ENCODE peak calls at places on chromosomes 16 and 17, in eight cellular contexts. One of them, this sample, is unnamed.

GRCh38 chr16:83733301-83733700 is 74.5 kb upstream of the HSBP1 start:
- DNase-seq in Panc1: no peak
- DNase-seq in GM12878: no peak
- DNase-seq in K562: no peak
- DNase-seq in HepG2: no peak
- DNase-seq in SK-N-SH: no peak
- DNase-seq in GM23338: no peak
- DNase-seq in HCT116: no peak
- DNase-seq in this sample: no peak

GRCh38 chr17:61451538-61452300 is 503 bp upstream of the TBX4 start:
- DNase-seq in Panc1: no peak
- DNase-seq in GM23338: peak; percentile 64
- DNase-seq in HCT116: no peak
- DNase-seq in K562: no peak
- DNase-seq in SK-N-SH: no peak
- DNase-seq in HepG2: no peak
- DNase-seq in GM12878: no peak
- DNase-seq in this sample: no peak

GRCh38 chr17:39702901-39703893 is 3.3 kb downstream of the ERBB2 start:
- DNase-seq in HepG2: peak; percentile 77
- DNase-seq in GM12878: peak; percentile 25
- DNase-seq in Panc1: peak; percentile 43
- DNase-seq in K562: no peak
- DNase-seq in GM23338: no peak
- DNase-seq in SK-N-SH: no peak
- DNase-seq in HCT116: no peak
- DNase-seq in this sample: no peak

GRCh38 chr16:12311309-12311708 is 334.8 kb downstream of the SNX29 start:
- DNase-seq in Panc1: no peak
- DNase-seq in K562: no peak
- DNase-seq in GM12878: no peak
- DNase-seq in HepG2: no peak
- DNase-seq in HCT116: no peak
- DNase-seq in GM23338: peak; percentile 67
- DNase-seq in SK-N-SH: no peak
- DNase-seq in this sample: no peak

GRCh38 chr16:89187337-89188063 is 12.8 kb downstream of the SLC22A31 start:
- DNase-seq in GM23338: no peak
- DNase-seq in GM12878: no peak
- DNase-seq in HCT116: no peak
- DNase-seq in SK-N-SH: no peak
- DNase-seq in Panc1: no peak
- DNase-seq in HepG2: no peak
- DNase-seq in K562: peak; percentile 28
- DNase-seq in this sample: peak; percentile 22

GRCh38 chr16:58010886-58011285 is 9.7 kb downstream of the USB1 start:
- DNase-seq in GM12878: no peak
- DNase-seq in HCT116: no peak
- DNase-seq in K562: no peak
- DNase-seq in GM23338: no peak
- DNase-seq in Panc1: no peak
- DNase-seq in SK-N-SH: no peak
- DNase-seq in HepG2: no peak
- DNase-seq in this sample: no peak

GRCh38 chr16:30459456-30459855 is 13.1 kb upstream of the ITGAL start:
- DNase-seq in Panc1: no peak
- DNase-seq in K562: no peak
- DNase-seq in HepG2: no peak
- DNase-seq in SK-N-SH: no peak
- DNase-seq in HCT116: no peak
- DNase-seq in GM12878: no peak
- DNase-seq in GM23338: no peak
- DNase-seq in this sample: peak; percentile 64

GRCh38 chr16:30113711-30114333 is 485 bp upstream of the GDPD3 start:
- DNase-seq in SK-N-SH: no peak
- DNase-seq in K562: peak; percentile 30
- DNase-seq in HepG2: no peak
- DNase-seq in GM12878: no peak
- DNase-seq in GM23338: no peak
- DNase-seq in HCT116: no peak
- DNase-seq in Panc1: no peak
- DNase-seq in this sample: no peak

GRCh38 chr17:81405382-81406005 is 10.2 kb downstream of the BAHCC1 start:
- DNase-seq in HCT116: no peak
- DNase-seq in SK-N-SH: no peak
- DNase-seq in Panc1: no peak
- DNase-seq in K562: no peak
- DNase-seq in HepG2: no peak
- DNase-seq in GM12878: no peak
- DNase-seq in GM23338: no peak
- DNase-seq in this sample: no peak

GRCh38 chr16:680967-681745 is 946 bp downstream of the STUB1 start:
- DNase-seq in HCT116: no peak
- DNase-seq in SK-N-SH: no peak
- DNase-seq in K562: peak; percentile 65
- DNase-seq in HepG2: peak; percentile 49
- DNase-seq in Panc1: no peak
- DNase-seq in GM23338: peak; percentile 66
- DNase-seq in GM12878: no peak
- DNase-seq in this sample: no peak

GRCh38 chr17:3843935-3844516 is 2.0 kb downstream of the NCBP3 start:
- DNase-seq in GM12878: no peak
- DNase-seq in HepG2: peak; percentile 59
- DNase-seq in GM23338: peak; percentile 81
- DNase-seq in Panc1: no peak
- DNase-seq in SK-N-SH: peak; percentile 49
- DNase-seq in K562: peak; percentile 64
- DNase-seq in HCT116: peak; percentile 56
- DNase-seq in this sample: peak; percentile 48

GRCh38 chr16:74309789-74310781 is 13.5 kb downstream of the PSMD7 start:
- DNase-seq in GM23338: peak; percentile 76
- DNase-seq in GM12878: no peak
- DNase-seq in K562: peak; percentile 59
- DNase-seq in Panc1: peak; percentile 32
- DNase-seq in HepG2: peak; percentile 62
- DNase-seq in SK-N-SH: peak; percentile 66
- DNase-seq in HCT116: peak; percentile 41
- DNase-seq in this sample: peak; percentile 26

DNA sequence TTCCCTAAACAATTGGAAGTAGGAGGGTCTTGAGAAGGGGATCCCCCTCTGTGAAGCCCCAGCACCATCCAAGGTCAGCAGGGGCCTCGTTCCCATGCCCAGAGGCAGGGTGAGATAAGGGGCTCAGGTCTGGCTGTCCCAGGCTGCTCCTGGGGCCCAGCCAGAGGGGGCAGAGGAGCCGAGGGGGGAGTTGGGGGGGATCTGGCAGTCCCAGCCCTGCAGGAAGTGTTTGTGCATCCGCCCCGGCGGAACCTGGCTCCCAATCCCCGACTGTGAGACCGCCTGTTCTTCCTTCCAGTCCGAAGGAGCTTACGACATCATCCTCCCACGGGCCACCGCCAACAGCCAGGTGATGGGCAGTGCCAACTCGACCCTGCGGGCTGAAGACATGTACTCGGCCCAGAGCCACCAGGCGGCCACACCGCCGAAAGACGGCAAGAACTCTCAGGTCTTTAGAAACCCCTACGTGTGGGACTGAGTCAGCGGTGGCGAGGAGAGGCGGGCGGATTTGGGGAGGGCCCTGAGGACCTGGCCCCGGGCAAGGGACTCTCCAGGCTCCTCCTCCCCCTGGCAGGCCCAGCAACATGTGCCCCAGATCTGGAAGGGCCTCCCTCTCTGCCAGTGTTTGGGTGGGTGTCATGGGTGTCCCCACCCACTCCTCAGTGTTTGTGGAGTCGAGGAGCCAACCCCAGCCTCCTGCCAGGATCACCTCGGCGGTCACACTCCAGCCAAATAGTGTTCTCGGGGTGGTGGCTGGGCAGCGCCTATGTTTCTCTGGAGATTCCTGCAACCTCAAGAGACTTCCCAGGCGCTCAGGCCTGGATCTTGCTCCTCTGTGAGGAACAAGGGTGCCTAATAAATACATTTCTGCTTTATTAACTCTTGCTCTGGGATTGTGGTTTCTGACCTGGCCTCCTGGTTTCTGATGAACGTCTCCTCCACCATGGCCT is 14.9 kb downstream of the GPRC5C start:
- DNase-seq in GM12878: no peak
- DNase-seq in K562: no peak
- DNase-seq in Panc1: no peak
- DNase-seq in SK-N-SH: peak; percentile 54
- DNase-seq in GM23338: no peak
- DNase-seq in HCT116: no peak
- DNase-seq in HepG2: no peak
- DNase-seq in this sample: no peak
- TF ChIP-seq REST in GM12878: no peak
- TF ChIP-seq REST in K562: no peak
- TF ChIP-seq REST in Panc1: no peak
- TF ChIP-seq REST in SK-N-SH: no peak
- TF ChIP-seq REST in GM23338: no peak
- TF ChIP-seq REST in HCT116: no peak
- TF ChIP-seq REST in HepG2: no peak
- TF ChIP-seq REST in this sample: no peak

GRCh38 chr16:85584989-85585388 is 28.1 kb upstream of the GSE1 start:
- DNase-seq in Panc1: no peak
- DNase-seq in GM23338: no peak
- DNase-seq in HepG2: no peak
- DNase-seq in GM12878: no peak
- DNase-seq in SK-N-SH: no peak
- DNase-seq in HCT116: no peak
- DNase-seq in K562: no peak
- DNase-seq in this sample: no peak

GRCh38 chr16:85583491-85584181 is 29.5 kb upstream of the GSE1 start:
- DNase-seq in Panc1: no peak
- DNase-seq in HepG2: no peak
- DNase-seq in GM12878: no peak
- DNase-seq in SK-N-SH: peak; percentile 69
- DNase-seq in GM23338: no peak
- DNase-seq in K562: no peak
- DNase-seq in HCT116: no peak
- DNase-seq in this sample: no peak

GRCh38 chr16:85582177-85582888 is 30.8 kb upstream of the GSE1 start:
- DNase-seq in GM23338: no peak
- DNase-seq in SK-N-SH: no peak
- DNase-seq in K562: no peak
- DNase-seq in Panc1: no peak
- DNase-seq in HCT116: no peak
- DNase-seq in GM12878: no peak
- DNase-seq in HepG2: no peak
- DNase-seq in this sample: no peak

GRCh38 chr16:85585762-85586161 is 27.4 kb upstream of the GSE1 start:
- DNase-seq in K562: no peak
- DNase-seq in GM12878: no peak
- DNase-seq in HepG2: no peak
- DNase-seq in GM23338: no peak
- DNase-seq in Panc1: no peak
- DNase-seq in HCT116: no peak
- DNase-seq in SK-N-SH: no peak
- DNase-seq in this sample: no peak

DNA sequence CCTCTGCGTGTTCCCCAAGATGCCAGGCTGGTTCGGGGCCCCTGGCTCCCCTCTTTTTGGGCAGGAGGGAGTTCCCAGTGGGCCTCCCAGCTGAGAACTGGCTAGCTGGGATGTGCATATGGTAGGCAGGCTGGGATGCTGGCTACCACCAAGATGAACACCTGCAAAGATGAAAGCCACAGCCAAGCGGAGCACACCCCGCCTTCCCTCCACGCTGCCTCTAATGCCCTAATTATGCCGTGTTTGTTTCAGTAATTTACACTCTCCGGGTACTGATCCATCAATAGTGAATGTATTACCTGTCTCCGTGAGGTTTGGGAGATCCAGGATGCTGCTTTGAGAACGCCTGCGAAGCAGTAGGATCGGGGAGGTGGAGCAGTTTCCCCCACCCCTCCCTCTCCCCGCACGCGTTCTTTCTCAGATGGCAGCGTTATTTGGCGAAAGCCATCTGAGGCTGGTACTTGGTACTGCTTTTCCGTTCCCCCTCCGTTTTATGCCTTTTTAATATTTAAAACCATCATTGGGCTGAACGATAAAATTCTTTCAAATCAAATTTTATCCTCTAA is 28.8 kb upstream of the GSE1 start:
- DNase-seq in HepG2: no peak
- DNase-seq in GM12878: no peak
- DNase-seq in SK-N-SH: no peak
- DNase-seq in HCT116: no peak
- DNase-seq in K562: no peak
- DNase-seq in GM23338: no peak
- DNase-seq in Panc1: no peak
- DNase-seq in this sample: no peak
- TF ChIP-seq POLR2AphosphoS5 in HepG2: no peak
- TF ChIP-seq POLR2AphosphoS5 in GM12878: no peak
- TF ChIP-seq POLR2AphosphoS5 in SK-N-SH: no peak
- TF ChIP-seq POLR2AphosphoS5 in HCT116: no peak
- TF ChIP-seq POLR2AphosphoS5 in K562: no peak
- TF ChIP-seq POLR2AphosphoS5 in GM23338: no peak
- TF ChIP-seq POLR2AphosphoS5 in Panc1: no peak
- TF ChIP-seq POLR2AphosphoS5 in this sample: no peak

GRCh38 chr16:86509759-86510464 is 415 bp upstream of the FOXF1 start:
- DNase-seq in HCT116: no peak
- DNase-seq in SK-N-SH: no peak
- DNase-seq in K562: no peak
- DNase-seq in GM12878: no peak
- DNase-seq in Panc1: no peak
- DNase-seq in GM23338: peak; percentile 80
- DNase-seq in HepG2: no peak
- DNase-seq in this sample: no peak

GRCh38 chr16:86510465-86511261 is at the start of gene FOXF1:
- DNase-seq in HepG2: no peak
- DNase-seq in SK-N-SH: no peak
- DNase-seq in GM23338: peak; percentile 64
- DNase-seq in HCT116: no peak
- DNase-seq in Panc1: no peak
- DNase-seq in GM12878: no peak
- DNase-seq in K562: no peak
- DNase-seq in this sample: peak; percentile 14

GRCh38 chr16:86512860-86513470 is 2.6 kb downstream of the FOXF1 start:
- DNase-seq in HepG2: no peak
- DNase-seq in K562: no peak
- DNase-seq in HCT116: no peak
- DNase-seq in SK-N-SH: no peak
- DNase-seq in Panc1: no peak
- DNase-seq in GM12878: no peak
- DNase-seq in GM23338: no peak
- DNase-seq in this sample: no peak

GRCh38 chr16:86512301-86512859 is 2.1 kb downstream of the FOXF1 start:
- DNase-seq in HCT116: no peak
- DNase-seq in GM12878: no peak
- DNase-seq in HepG2: no peak
- DNase-seq in Panc1: no peak
- DNase-seq in SK-N-SH: no peak
- DNase-seq in GM23338: no peak
- DNase-seq in K562: no peak
- DNase-seq in this sample: no peak

GRCh38 chr16:86511317-86512161 is 1.2 kb downstream of the FOXF1 start:
- DNase-seq in HepG2: no peak
- DNase-seq in K562: no peak
- DNase-seq in Panc1: no peak
- DNase-seq in GM23338: no peak
- DNase-seq in HCT116: no peak
- DNase-seq in SK-N-SH: no peak
- DNase-seq in GM12878: no peak
- DNase-seq in this sample: no peak
- TF ChIP-seq REST in HepG2: no peak
- TF ChIP-seq REST in K562: no peak
- TF ChIP-seq REST in Panc1: no peak
- TF ChIP-seq REST in GM23338: no peak
- TF ChIP-seq REST in HCT116: no peak
- TF ChIP-seq REST in SK-N-SH: no peak
- TF ChIP-seq REST in GM12878: no peak
- TF ChIP-seq REST in this sample: no peak

GRCh38 chr17:6473128-6473767 is 29.0 kb downstream of the PIMREG start:
- DNase-seq in GM12878: no peak
- DNase-seq in GM23338: peak; percentile 83
- DNase-seq in Panc1: peak; percentile 71
- DNase-seq in K562: peak; percentile 71
- DNase-seq in SK-N-SH: peak; percentile 92
- DNase-seq in HCT116: peak; percentile 40
- DNase-seq in HepG2: peak; percentile 50
- DNase-seq in this sample: peak; percentile 36
- TF ChIP-seq POLR2AphosphoS5 in GM12878: no peak
- TF ChIP-seq POLR2AphosphoS5 in GM23338: no peak
- TF ChIP-seq POLR2AphosphoS5 in Panc1: no peak
- TF ChIP-seq POLR2AphosphoS5 in K562: no peak
- TF ChIP-seq POLR2AphosphoS5 in SK-N-SH: no peak
- TF ChIP-seq POLR2AphosphoS5 in HCT116: no peak
- TF ChIP-seq POLR2AphosphoS5 in HepG2: no peak
- TF ChIP-seq POLR2AphosphoS5 in this sample: no peak